ENCODE peak calls at places on chromosomes 13 and 19, in five cellular contexts. D is activated CD4-positive, CD25-positive, alpha-beta regulatory T cell; Z is Daoy; C is glutamatergic neuron; S is caudate nucleus. G is an unnamed sample.

GRCh38 chr19:49635530-49636229 is 4.3 kb downstream of the RRAS start:
- DNase-seq in D (no peak), Z (peak), C (no peak), S (no peak), G (peak)

GRCh38 chr19:43105496-43105895 is 23.0 kb upstream of the PSG2 start:
- DNase-seq in D (no peak), Z (no peak), C (no peak), S (no peak), G (no peak)

GRCh38 chr13:48296528-48296927 is 7.0 kb upstream of the RB1 start:
- DNase-seq in D (no peak), Z (no peak), C (no peak), S (no peak), G (no peak)

GRCh38 chr19:39590265-39590664 is 12.1 kb upstream of the LGALS13 start:
- DNase-seq in D (no peak), Z (no peak), C (no peak), S (no peak), G (no peak)

GRCh38 chr13:63427170-63427569 is 2011.5 kb upstream of the PCDH20 start:
- DNase-seq in D (no peak), Z (no peak), C (no peak), S (no peak), G (no peak)

GRCh38 chr19:752652-753517 is 2.0 kb downstream of the MISP start:
- DNase-seq in D (no peak), Z (peak), C (peak), S (no peak), G (peak)

GRCh38 chr13:72839831-72840426 is 58.0 kb downstream of the PIBF1 start:
- DNase-seq in D (no peak), Z (peak), C (peak), S (no peak), G (peak)

GRCh38 chr13:102584423-102584822 is 12.4 kb upstream of the TPP2 start:
- DNase-seq in D (no peak), Z (no peak), C (no peak), S (no peak), G (no peak)

GRCh38 chr19:33998302-33998701 is 174.0 kb upstream of the LSM14A start:
- DNase-seq in D (no peak), Z (peak), C (no peak), S (no peak), G (no peak)

GRCh38 chr19:42461700-42462324 is 19.1 kb upstream of the CXCL17 start:
- DNase-seq in D (no peak), Z (no peak), C (no peak), S (peak), G (no peak)

GRCh38 chr13:42574011-42574410 is at the start of gene TNFSF11:
- DNase-seq in D (no peak), Z (no peak), C (peak), S (no peak), G (peak)

GRCh38 chr19:8065489-8066261 is 13.1 kb downstream of the CCL25 start:
- DNase-seq in D (no peak), Z (no peak), C (no peak), S (no peak), G (no peak)

GRCh38 chr19:17184381-17184841 is 30.7 kb upstream of the USE1 start:
- DNase-seq in D (peak), Z (no peak), C (no peak), S (no peak), G (no peak)

GRCh38 chr13:25971499-25972145 is 80.2 kb downstream of the SHISA2 start:
- DNase-seq in D (no peak), Z (no peak), C (peak), S (no peak), G (peak)

GRCh38 chr19:44750713-44751112 is 2.2 kb downstream of the BCL3 start:
- DNase-seq in D (no peak), Z (no peak), C (no peak), S (no peak), G (no peak)

GRCh38 chr19:56841194-56841546 is 644 bp upstream of the PEG3 start:
- DNase-seq in D (no peak), Z (no peak), C (no peak), S (no peak), G (no peak)

GRCh38 chr19:53881482-53882390 is at the start of gene PRKCG:
- DNase-seq in D (peak), Z (peak), C (peak), S (peak), G (peak)

GRCh38 chr19:57850553-57851017 is 926 bp downstream of the ZNF587 start:
- DNase-seq in D (no peak), Z (peak), C (peak), S (no peak), G (peak)

GRCh38 chr13:113272791-113273190 is 24.2 kb upstream of the LAMP1 start:
- DNase-seq in D (no peak), Z (no peak), C (no peak), S (no peak), G (no peak)

GRCh38 chr13:25752957-25753540 is 298.8 kb downstream of the SHISA2 start:
- DNase-seq in D (no peak), Z (peak), C (no peak), S (no peak), G (no peak)

GRCh38 chr13:44051923-44052322 is 172.2 kb downstream of the LACC1 start:
- DNase-seq in D (no peak), Z (peak), C (no peak), S (no peak), G (no peak)

GRCh38 chr19:12790628-12791344 is 500 bp upstream of the JUNB start:
- DNase-seq in D (no peak), Z (no peak), C (no peak), S (no peak), G (no peak)

G was measured in retina.